ENCODE peak calls at places on chromosome 20, in six cellular contexts. One of them, this sample, is unnamed.

GRCh38 chr20:23009636-23010035 is 25.5 kb upstream of the SSTR4 start:
- DNase-seq in CD8-positive, alpha-beta T cell: no peak
- DNase-seq in SK-N-SH: no peak
- DNase-seq in amniotic stem cell: no peak
- DNase-seq in GM10248: no peak
- DNase-seq in MCF 10A: peak
- DNase-seq in this sample: no peak

GRCh38 chr20:3172933-3173581 is at the start of gene LZTS3:
- DNase-seq in CD8-positive, alpha-beta T cell: peak
- DNase-seq in SK-N-SH: peak
- DNase-seq in amniotic stem cell: no peak
- DNase-seq in GM10248: peak
- DNase-seq in MCF 10A: peak
- DNase-seq in this sample: peak

GRCh38 chr20:39823239-39823638 is 861.1 kb downstream of the DHX35 start:
- DNase-seq in CD8-positive, alpha-beta T cell: no peak
- DNase-seq in SK-N-SH: no peak
- DNase-seq in amniotic stem cell: no peak
- DNase-seq in GM10248: no peak
- DNase-seq in MCF 10A: no peak
- DNase-seq in this sample: no peak

GRCh38 chr20:63178445-63178818 is 37.5 kb downstream of the YTHDF1 start:
- DNase-seq in CD8-positive, alpha-beta T cell: no peak
- DNase-seq in SK-N-SH: peak
- DNase-seq in amniotic stem cell: no peak
- DNase-seq in GM10248: no peak
- DNase-seq in MCF 10A: no peak
- DNase-seq in this sample: no peak

GRCh38 chr20:34927736-34928135 is 27.9 kb downstream of the GSS start:
- DNase-seq in CD8-positive, alpha-beta T cell: no peak
- DNase-seq in SK-N-SH: no peak
- DNase-seq in amniotic stem cell: peak
- DNase-seq in GM10248: no peak
- DNase-seq in MCF 10A: peak
- DNase-seq in this sample: no peak

GRCh38 chr20:49813305-49813974 is 812 bp downstream of the SLC9A8 start:
- DNase-seq in CD8-positive, alpha-beta T cell: no peak
- DNase-seq in SK-N-SH: no peak
- DNase-seq in amniotic stem cell: no peak
- DNase-seq in GM10248: no peak
- DNase-seq in MCF 10A: no peak
- DNase-seq in this sample: no peak

GRCh38 chr20:17679786-17680127 is 2.3 kb downstream of the RRBP1 start:
- DNase-seq in CD8-positive, alpha-beta T cell: no peak
- DNase-seq in SK-N-SH: no peak
- DNase-seq in amniotic stem cell: no peak
- DNase-seq in GM10248: no peak
- DNase-seq in MCF 10A: no peak
- DNase-seq in this sample: no peak

GRCh38 chr20:35101620-35102019 is 9.0 kb upstream of the TRPC4AP start:
- DNase-seq in CD8-positive, alpha-beta T cell: no peak
- DNase-seq in SK-N-SH: no peak
- DNase-seq in amniotic stem cell: no peak
- DNase-seq in GM10248: no peak
- DNase-seq in MCF 10A: no peak
- DNase-seq in this sample: no peak

GRCh38 chr20:53539516-53539915 is 54.1 kb downstream of the ZNF217 start:
- DNase-seq in CD8-positive, alpha-beta T cell: no peak
- DNase-seq in SK-N-SH: no peak
- DNase-seq in amniotic stem cell: no peak
- DNase-seq in GM10248: no peak
- DNase-seq in MCF 10A: no peak
- DNase-seq in this sample: no peak